ENCODE peak calls at places on chromosomes 16 and 17, in four cellular contexts. E is upper lobe of left lung, O is breast epithelium, F is endodermal cell. G is an unnamed sample. For H3K27me3, the result is how much of the 10 kb centered on the place peaks cover.

GRCh38 chr17:69105907-69106730 is 35.6 kb downstream of the ABCA6 start:
- DNase-seq in E (no peak), O (no peak), F (no peak), G (no peak)

GRCh38 chr16:2022723-2023097 is 3.1 kb downstream of the NPW start:
- DNase-seq in E (no peak), O (no peak), F (peak), G (no peak)

GRCh38 chr17:67602974-67603373 is 114.8 kb upstream of the NOL11 start:
- DNase-seq in E (no peak), O (no peak), F (peak), G (no peak)

GRCh38 chr17:74852237-74853047 is 7.2 kb downstream of the GRIN2C start:
- DNase-seq in E (peak), O (no peak), F (peak), G (no peak)

GRCh38 chr16:65771707-65772106 is 594.8 kb upstream of the CDH5 start:
- DNase-seq in E (no peak), O (no peak), F (no peak), G (no peak)

GRCh38 chr17:7835818-7836595 is 2.0 kb downstream of the KDM6B start:
- DNase-seq in E (peak), O (peak), F (no peak), G (no peak)

GRCh38 chr17:62950067-62950466 is 16.0 kb upstream of the TANC2 start:
- DNase-seq in E (no peak), O (no peak), F (no peak), G (no peak)

GRCh38 chr16:13940397-13940933 is 20.5 kb downstream of the ERCC4 start:
- DNase-seq in E (no peak), O (no peak), F (peak), G (no peak)

GRCh38 chr17:6162216-6162615 is 92.0 kb downstream of the WSCD1 start:
- DNase-seq in E (no peak), O (no peak), F (peak), G (no peak)

GRCh38 chr17:79485399-79485985 is 125.4 kb downstream of the RBFOX3 start:
- DNase-seq in E (no peak), O (no peak), F (no peak), G (no peak)

GRCh38 chr16:27547134-27547533 is 2.6 kb downstream of the GTF3C1 start:
- DNase-seq in E (no peak), O (no peak), F (no peak), G (peak)

GRCh38 chr16:58460219-58460610 is 39.7 kb upstream of the NDRG4 start:
- DNase-seq in E (no peak), O (no peak), F (no peak), G (no peak)

GRCh38 chr17:7626307-7626706 is 1.3 kb downstream of the SAT2 start:
- DNase-seq in E (no peak), O (no peak), F (no peak), G (no peak)

GRCh38 chr17:49018116-49018612 is 21.0 kb downstream of the IGF2BP1 start:
- DNase-seq in E (no peak), O (no peak), F (peak), G (no peak)

GRCh38 chr16:3656491-3657468 is 2.3 kb downstream of the DNASE1 start:
- DNase-seq in E (no peak), O (no peak), F (peak), G (no peak)

GRCh38 chr17:4940625-4941021 is 555 bp downstream of the RNF167 start:
- DNase-seq in E (peak), O (no peak), F (no peak), G (no peak)

GRCh38 chr16:84252214-84252613 is 12.4 kb upstream of the KCNG4 start:
- DNase-seq in E (no peak), O (no peak), F (no peak), G (no peak)

GRCh38 chr17:38982858-38983746 is 15.9 kb upstream of the FBXO47 start:
- DNase-seq in E (no peak), O (no peak), F (peak), G (no peak)

GRCh38 chr17:51279183-51279582 is 18.8 kb downstream of the UTP18 start:
- DNase-seq in E (no peak), O (no peak), F (no peak), G (no peak)

GRCh38 chr16:17362191-17362590 is 108.6 kb downstream of the XYLT1 start:
- DNase-seq in E (no peak), O (no peak), F (no peak), G (no peak)

GRCh38 chr17:76909971-76910760 is 42.0 kb downstream of the MGAT5B start:
- DNase-seq in E (no peak), O (peak), F (peak), G (no peak)
- H3K27me3 ChIP-seq in E (under half), O (under half), F (under half), G (under half)

DNA sequence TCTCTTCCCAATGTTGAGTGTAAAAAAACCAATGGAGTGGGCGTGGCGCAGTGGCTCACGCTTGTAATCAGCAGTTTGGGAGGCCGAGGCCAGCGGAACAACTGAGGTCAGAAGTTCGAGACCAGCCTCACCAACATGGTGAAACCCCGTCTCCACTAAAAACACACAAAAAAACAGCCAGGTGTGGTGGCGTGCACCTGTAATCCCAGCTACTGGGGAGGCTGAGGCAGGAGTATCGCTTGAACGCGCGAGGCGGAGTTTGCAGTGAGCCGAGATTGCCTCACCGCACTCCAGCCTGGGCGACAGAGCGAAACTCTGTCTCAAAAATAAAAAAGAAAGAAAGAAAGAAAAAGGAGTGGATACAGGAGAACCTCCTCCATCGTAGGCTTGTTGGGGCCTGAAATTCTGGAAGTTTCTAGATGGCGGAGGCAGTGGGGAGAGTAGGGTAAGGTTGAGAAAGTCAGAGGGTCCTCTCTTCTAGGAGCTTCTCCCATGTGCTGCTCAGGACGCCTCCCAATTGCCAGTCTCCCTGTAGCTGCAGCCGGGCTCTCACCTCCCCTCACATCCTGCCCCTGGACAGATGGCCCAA is 709 bp upstream of the ZNF764 start:
- DNase-seq in E (no peak), O (no peak), F (no peak), G (no peak)
- H3K4me3 ChIP-seq in E (peak), O (peak), F (peak), G (peak)

DNA sequence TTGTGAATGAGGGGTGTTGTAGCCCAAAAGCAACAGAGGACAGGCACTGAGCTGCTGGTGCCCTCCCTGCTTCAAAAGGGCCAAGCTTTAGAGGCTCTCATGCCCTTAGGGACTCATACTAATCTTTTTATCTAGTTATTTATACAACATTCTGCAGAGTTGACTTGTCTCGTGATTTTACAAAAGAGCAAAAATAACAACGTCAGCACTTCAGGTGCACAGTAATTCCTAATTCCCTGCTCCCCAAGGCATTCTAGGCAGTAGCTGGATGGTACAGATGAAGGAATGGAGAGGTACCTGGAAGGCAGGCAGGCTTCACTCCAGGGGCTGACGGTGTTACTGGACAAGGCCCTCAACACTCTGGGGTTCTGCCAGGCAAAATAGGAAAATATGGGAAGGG is 406.7 kb upstream of the CCL2 start:
- DNase-seq in E (no peak), O (no peak), F (no peak), G (no peak)
- H3K27me3 ChIP-seq in E (under half), O (under half), F (under half), G (under half)

DNA sequence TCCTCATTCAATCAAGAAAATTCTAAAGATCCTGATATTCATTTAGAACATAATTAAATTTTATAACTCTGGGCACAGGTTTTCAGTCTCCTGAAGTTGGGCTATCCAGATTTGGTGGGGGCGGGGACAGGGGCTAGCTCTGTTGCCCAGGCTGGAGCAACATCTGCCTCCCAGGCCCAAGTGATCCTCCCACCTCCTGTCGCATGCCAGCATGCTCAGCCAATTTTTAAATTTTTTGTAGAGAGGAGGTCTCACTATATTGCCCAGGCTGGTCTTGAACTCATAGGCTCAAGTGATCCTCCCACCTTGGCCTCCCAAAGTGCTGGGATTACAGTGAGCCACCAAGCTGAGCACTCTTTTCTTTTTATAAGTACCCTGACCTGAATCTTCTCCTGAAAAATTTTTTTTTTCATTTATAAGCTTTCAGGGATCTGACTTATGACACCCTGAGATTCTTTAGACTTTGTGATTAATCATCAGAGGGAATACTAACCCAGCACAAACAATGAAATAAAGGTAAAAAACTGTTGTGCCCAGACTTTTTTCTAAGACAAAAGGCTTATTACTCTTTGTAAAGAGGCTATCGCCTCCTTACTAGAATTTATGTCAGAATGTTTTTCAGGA is 62.6 kb downstream of the TUBD1 start:
- DNase-seq in E (no peak), O (no peak), F (peak), G (no peak)
- H3K4me3 ChIP-seq in E (no peak), O (no peak), F (no peak), G (no peak)